ENCODE peak calls at places on chromosomes 6 and 20, in seven cellular contexts. X is tibial artery, M is sigmoid colon, B is mammary epithelial cell, L is AG09319, J is nephron progenitor cell, K is neural crest cell. G is an unnamed sample.
A peak's percentile ranks its signal among the peaks of the same experiment; 100 is the strongest.

GRCh38 chr6:110216140-110216539 is 35.9 kb downstream of the CDC40 start:
- DNase-seq in L (no peak), B (no peak), X (no peak), K (no peak), J (no peak), M (no peak), G (no peak)

GRCh38 chr20:41030536-41031242 is 2.1 kb downstream of the TOP1 start:
- DNase-seq in K (no peak), X (no peak), B (peak; percentile 58), M (no peak), L (peak; percentile 37), J (no peak), G (no peak)

GRCh38 chr6:143060806-143061596 is at the start of gene AIG1:
- DNase-seq in M (no peak), X (peak; percentile 61), J (no peak), K (peak; percentile 55), B (peak; percentile 75), L (no peak), G (peak; percentile 60)

GRCh38 chr6:56851104-56851503 is 103.8 kb upstream of the BEND6 start:
- DNase-seq in M (no peak), J (peak; percentile 10), X (no peak), L (no peak), B (peak; percentile 51), K (no peak), G (no peak)

GRCh38 chr6:73696990-73697651 is 1.1 kb downstream of the CD109 start:
- DNase-seq in J (no peak), X (no peak), K (no peak), L (no peak), B (peak; percentile 71), M (no peak), G (no peak)

GRCh38 chr20:1396264-1396663 is 3.4 kb upstream of the FKBP1A start:
- DNase-seq in K (no peak), B (peak; percentile 25), M (no peak), J (no peak), L (no peak), X (no peak), G (no peak)

GRCh38 chr6:101146389-101146788 is 247.1 kb upstream of the GRIK2 start:
- DNase-seq in B (peak; percentile 93), M (no peak), K (no peak), X (no peak), L (no peak), J (no peak), G (no peak)

GRCh38 chr20:18909254-18909653 is 95.7 kb downstream of the SCP2D1 start:
- DNase-seq in B (no peak), L (no peak), M (no peak), J (no peak), X (no peak), K (no peak), G (no peak)

GRCh38 chr6:146543940-146544661 is 468 bp downstream of the RAB32 start:
- DNase-seq in J (peak; percentile 34), M (peak; percentile 70), K (peak; percentile 32), B (peak; percentile 48), X (peak; percentile 52), L (no peak), G (peak; percentile 7)

GRCh38 chr6:167141667-167142432 is 15.9 kb downstream of the GPR31 start:
- DNase-seq in B (peak; percentile 20), X (no peak), L (no peak), K (peak; percentile 34), M (no peak), J (peak; percentile 71), G (peak; percentile 60)

GRCh38 chr6:44475779-44476434 is 88.4 kb downstream of the CDC5L start:
- DNase-seq in B (peak; percentile 70), K (peak; percentile 78), J (peak; percentile 90), X (peak; percentile 72), M (peak; percentile 88), L (peak; percentile 37), G (peak; percentile 77)

GRCh38 chr6:105691971-105692370 is 289.1 kb upstream of the PREP start:
- DNase-seq in J (no peak), L (no peak), K (no peak), X (no peak), M (no peak), B (no peak), G (no peak)

DNA sequence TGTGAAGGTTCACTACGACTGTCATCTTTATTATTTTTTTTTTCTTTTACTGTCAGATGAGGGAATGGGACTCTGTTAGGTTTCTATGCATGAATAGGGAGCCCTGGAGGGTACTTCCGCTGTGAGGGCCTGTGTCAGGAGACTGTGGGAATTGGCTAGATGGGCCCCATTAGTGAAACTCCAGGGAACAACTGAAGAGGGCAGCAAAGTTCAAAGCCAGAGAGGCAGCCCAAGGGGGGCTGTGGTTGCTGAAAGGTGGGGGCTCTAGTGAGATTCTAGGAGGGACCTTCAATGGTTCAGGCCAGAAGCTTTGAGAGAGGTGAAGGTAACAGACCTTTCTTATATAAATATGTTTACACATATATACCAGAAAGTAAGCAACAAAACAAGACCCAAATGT is 13.2 kb upstream of the EPB41L1 start:
- DNase-seq in L (no peak), X (no peak), K (no peak), J (no peak), B (no peak), M (no peak), G (no peak)
- TF ChIP-seq CTCF in L (no peak), X (no peak), K (no peak), J (no peak), B (no peak), M (no peak), G (no peak)

GRCh38 chr20:62875419-62876355 is 14.1 kb upstream of the TCFL5 start:
- DNase-seq in J (peak; percentile 71), M (peak; percentile 95), L (no peak), K (peak; percentile 79), B (peak; percentile 69), X (peak; percentile 87), G (peak; percentile 23)
- TF ChIP-seq CTCF in J (peak; percentile 18), M (peak; percentile 42), L (peak; percentile 50), K (peak; percentile 57), B (peak; percentile 44), X (peak; percentile 48), G (no peak)

GRCh38 chr6:30611150-30611855 is 5.7 kb downstream of the PPP1R10 start:
- DNase-seq in B (no peak), M (peak; percentile 53), X (no peak), L (no peak), K (no peak), J (no peak), G (no peak)

GRCh38 chr6:30611856-30612194 is 5.2 kb downstream of the PPP1R10 start:
- DNase-seq in L (no peak), J (no peak), M (no peak), B (no peak), K (no peak), X (no peak), G (no peak)

GRCh38 chr6:30613251-30614043 is 3.6 kb downstream of the PPP1R10 start:
- DNase-seq in K (no peak), M (peak; percentile 13), J (no peak), B (no peak), X (no peak), L (no peak), G (no peak)

GRCh38 chr6:30612687-30613248 is 4.3 kb downstream of the PPP1R10 start:
- DNase-seq in L (no peak), J (peak; percentile 18), K (no peak), B (no peak), X (no peak), M (peak; percentile 63), G (no peak)

GRCh38 chr6:30612213-30612612 is 4.8 kb downstream of the PPP1R10 start:
- DNase-seq in K (no peak), M (no peak), X (no peak), J (no peak), B (no peak), L (no peak), G (no peak)
- TF ChIP-seq CTCF in K (peak; percentile 48), M (peak; percentile 16), X (no peak), J (no peak), B (peak; percentile 43), L (peak; percentile 43), G (no peak)

DNA sequence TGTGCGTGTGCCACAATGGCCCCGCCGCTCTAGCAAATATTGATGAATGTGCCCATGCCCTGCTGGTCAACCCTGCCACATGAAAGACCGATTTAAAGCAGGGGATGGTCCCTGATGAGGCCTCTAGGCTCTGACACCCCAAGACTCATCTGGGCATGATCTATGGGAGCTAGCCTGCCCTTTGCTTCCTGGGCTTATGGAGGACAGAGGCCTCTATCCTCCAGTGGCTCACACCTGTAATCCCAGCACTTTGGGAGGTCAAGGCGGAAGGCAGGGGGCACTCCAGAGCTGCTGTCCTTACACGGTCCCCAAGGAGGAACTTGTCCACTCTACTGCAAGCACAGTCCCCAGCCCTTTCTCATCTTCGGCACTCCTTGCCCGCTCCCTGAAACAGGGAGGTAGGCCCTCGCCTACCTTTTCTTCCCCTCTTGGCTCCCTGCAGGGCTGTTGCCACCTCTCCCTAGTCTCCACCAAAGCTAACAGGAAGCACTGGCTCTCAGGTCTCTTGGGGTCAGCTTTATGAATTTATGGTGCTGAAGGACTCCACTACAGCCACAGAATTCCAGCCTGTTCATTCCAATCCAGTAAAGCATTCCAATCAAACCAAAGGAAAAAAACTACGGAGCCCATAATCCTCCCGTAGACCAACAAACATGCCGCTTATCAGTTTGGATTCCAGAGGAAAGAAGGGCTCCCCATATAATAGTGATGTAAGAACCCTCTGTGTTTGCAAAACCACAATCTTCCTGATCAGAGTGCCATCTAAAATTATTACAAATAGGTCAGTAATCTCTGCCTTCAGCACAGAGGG is 48.7 kb upstream of the FOXQ1 start:
- DNase-seq in K (no peak), X (no peak), M (no peak), L (no peak), B (no peak), J (no peak), G (peak; percentile 4)
- TF ChIP-seq CTCF in K (no peak), X (no peak), M (no peak), L (no peak), B (peak; percentile 7), J (no peak), G (no peak)

GRCh38 chr6:135075018-135075417 is 20.4 kb upstream of the HBS1L start:
- DNase-seq in M (no peak), X (no peak), L (no peak), K (no peak), B (no peak), J (no peak), G (no peak)
- TF ChIP-seq CTCF in M (no peak), X (no peak), L (no peak), K (no peak), B (no peak), J (no peak), G (peak; percentile 36)